ENCODE peak calls at places on chromosome 7, in ten cellular contexts. One of them, this sample, is unnamed.

GRCh38 chr7:87028636-87029035 is 30.8 kb downstream of the ELAPOR2 start:
- DNase-seq in lower lobe of right lung: no peak
- DNase-seq in substantia nigra: no peak
- DNase-seq in CD8-positive, alpha-beta memory T cell: no peak
- DNase-seq in endodermal cell: peak
- DNase-seq in tibial artery: no peak
- DNase-seq in breast epithelium: no peak
- DNase-seq in left lung: no peak
- DNase-seq in GM23338: peak
- DNase-seq in CD4-positive, alpha-beta T cell: peak
- DNase-seq in this sample: no peak

GRCh38 chr7:146346096-146346495 is 229.5 kb downstream of the CNTNAP2 start:
- DNase-seq in lower lobe of right lung: no peak
- DNase-seq in substantia nigra: no peak
- DNase-seq in CD8-positive, alpha-beta memory T cell: no peak
- DNase-seq in endodermal cell: peak
- DNase-seq in tibial artery: no peak
- DNase-seq in breast epithelium: no peak
- DNase-seq in left lung: peak
- DNase-seq in GM23338: no peak
- DNase-seq in CD4-positive, alpha-beta T cell: no peak
- DNase-seq in this sample: no peak

GRCh38 chr7:68718059-68718685 is 880.1 kb upstream of the AUTS2 start:
- DNase-seq in lower lobe of right lung: no peak
- DNase-seq in substantia nigra: no peak
- DNase-seq in CD8-positive, alpha-beta memory T cell: no peak
- DNase-seq in endodermal cell: no peak
- DNase-seq in tibial artery: no peak
- DNase-seq in breast epithelium: no peak
- DNase-seq in left lung: no peak
- DNase-seq in GM23338: no peak
- DNase-seq in CD4-positive, alpha-beta T cell: no peak
- DNase-seq in this sample: peak

GRCh38 chr7:128008141-128008540 is 23.1 kb downstream of the LRRC4 start:
- DNase-seq in lower lobe of right lung: no peak
- DNase-seq in substantia nigra: no peak
- DNase-seq in CD8-positive, alpha-beta memory T cell: no peak
- DNase-seq in endodermal cell: no peak
- DNase-seq in tibial artery: no peak
- DNase-seq in breast epithelium: no peak
- DNase-seq in left lung: no peak
- DNase-seq in GM23338: no peak
- DNase-seq in CD4-positive, alpha-beta T cell: no peak
- DNase-seq in this sample: no peak

GRCh38 chr7:140885735-140886334 is 38.9 kb downstream of the BRAF start:
- DNase-seq in lower lobe of right lung: no peak
- DNase-seq in substantia nigra: no peak
- DNase-seq in CD8-positive, alpha-beta memory T cell: no peak
- DNase-seq in endodermal cell: no peak
- DNase-seq in tibial artery: no peak
- DNase-seq in breast epithelium: no peak
- DNase-seq in left lung: no peak
- DNase-seq in GM23338: no peak
- DNase-seq in CD4-positive, alpha-beta T cell: no peak
- DNase-seq in this sample: no peak

GRCh38 chr7:155254018-155254417 is 43.7 kb upstream of the INSIG1 start:
- DNase-seq in lower lobe of right lung: no peak
- DNase-seq in substantia nigra: no peak
- DNase-seq in CD8-positive, alpha-beta memory T cell: no peak
- DNase-seq in endodermal cell: no peak
- DNase-seq in tibial artery: no peak
- DNase-seq in breast epithelium: no peak
- DNase-seq in left lung: peak
- DNase-seq in GM23338: no peak
- DNase-seq in CD4-positive, alpha-beta T cell: no peak
- DNase-seq in this sample: no peak

GRCh38 chr7:31811650-31812461 is 124.8 kb downstream of the PPP1R17 start:
- DNase-seq in lower lobe of right lung: peak
- DNase-seq in substantia nigra: no peak
- DNase-seq in CD8-positive, alpha-beta memory T cell: no peak
- DNase-seq in endodermal cell: no peak
- DNase-seq in tibial artery: no peak
- DNase-seq in breast epithelium: no peak
- DNase-seq in left lung: no peak
- DNase-seq in GM23338: no peak
- DNase-seq in CD4-positive, alpha-beta T cell: no peak
- DNase-seq in this sample: peak

GRCh38 chr7:16933296-16934248 is 51.8 kb upstream of the AGR3 start:
- DNase-seq in lower lobe of right lung: peak
- DNase-seq in substantia nigra: peak
- DNase-seq in CD8-positive, alpha-beta memory T cell: no peak
- DNase-seq in endodermal cell: no peak
- DNase-seq in tibial artery: no peak
- DNase-seq in breast epithelium: no peak
- DNase-seq in left lung: peak
- DNase-seq in GM23338: no peak
- DNase-seq in CD4-positive, alpha-beta T cell: no peak
- DNase-seq in this sample: no peak

GRCh38 chr7:34758111-34758601 is 100.1 kb downstream of the NPSR1 start:
- DNase-seq in lower lobe of right lung: no peak
- DNase-seq in substantia nigra: no peak
- DNase-seq in CD8-positive, alpha-beta memory T cell: no peak
- DNase-seq in endodermal cell: no peak
- DNase-seq in tibial artery: no peak
- DNase-seq in breast epithelium: no peak
- DNase-seq in left lung: no peak
- DNase-seq in GM23338: no peak
- DNase-seq in CD4-positive, alpha-beta T cell: no peak
- DNase-seq in this sample: no peak

GRCh38 chr7:72028267-72028666 is 383.9 kb downstream of the CALN1 start:
- DNase-seq in lower lobe of right lung: no peak
- DNase-seq in substantia nigra: peak
- DNase-seq in CD8-positive, alpha-beta memory T cell: no peak
- DNase-seq in endodermal cell: no peak
- DNase-seq in tibial artery: no peak
- DNase-seq in breast epithelium: no peak
- DNase-seq in left lung: no peak
- DNase-seq in GM23338: no peak
- DNase-seq in CD4-positive, alpha-beta T cell: no peak
- DNase-seq in this sample: no peak

GRCh38 chr7:54831046-54831643 is 72.1 kb upstream of the SEC61G start:
- DNase-seq in lower lobe of right lung: no peak
- DNase-seq in substantia nigra: no peak
- DNase-seq in CD8-positive, alpha-beta memory T cell: no peak
- DNase-seq in endodermal cell: no peak
- DNase-seq in tibial artery: no peak
- DNase-seq in breast epithelium: no peak
- DNase-seq in left lung: no peak
- DNase-seq in GM23338: no peak
- DNase-seq in CD4-positive, alpha-beta T cell: no peak
- DNase-seq in this sample: peak

GRCh38 chr7:134902058-134902457 is 84.2 kb upstream of the AGBL3 start:
- DNase-seq in lower lobe of right lung: no peak
- DNase-seq in substantia nigra: no peak
- DNase-seq in CD8-positive, alpha-beta memory T cell: no peak
- DNase-seq in endodermal cell: no peak
- DNase-seq in tibial artery: no peak
- DNase-seq in breast epithelium: no peak
- DNase-seq in left lung: no peak
- DNase-seq in GM23338: no peak
- DNase-seq in CD4-positive, alpha-beta T cell: no peak
- DNase-seq in this sample: no peak

GRCh38 chr7:134900430-134900876 is 85.9 kb upstream of the AGBL3 start:
- DNase-seq in lower lobe of right lung: no peak
- DNase-seq in substantia nigra: no peak
- DNase-seq in CD8-positive, alpha-beta memory T cell: no peak
- DNase-seq in endodermal cell: no peak
- DNase-seq in tibial artery: no peak
- DNase-seq in breast epithelium: no peak
- DNase-seq in left lung: no peak
- DNase-seq in GM23338: no peak
- DNase-seq in CD4-positive, alpha-beta T cell: no peak
- DNase-seq in this sample: no peak

GRCh38 chr7:134897936-134898335 is 88.4 kb upstream of the AGBL3 start:
- DNase-seq in lower lobe of right lung: no peak
- DNase-seq in substantia nigra: no peak
- DNase-seq in CD8-positive, alpha-beta memory T cell: no peak
- DNase-seq in endodermal cell: no peak
- DNase-seq in tibial artery: no peak
- DNase-seq in breast epithelium: no peak
- DNase-seq in left lung: no peak
- DNase-seq in GM23338: no peak
- DNase-seq in CD4-positive, alpha-beta T cell: no peak
- DNase-seq in this sample: no peak

GRCh38 chr7:134901389-134902020 is 84.8 kb upstream of the AGBL3 start:
- DNase-seq in lower lobe of right lung: no peak
- DNase-seq in substantia nigra: no peak
- DNase-seq in CD8-positive, alpha-beta memory T cell: no peak
- DNase-seq in endodermal cell: no peak
- DNase-seq in tibial artery: no peak
- DNase-seq in breast epithelium: no peak
- DNase-seq in left lung: no peak
- DNase-seq in GM23338: no peak
- DNase-seq in CD4-positive, alpha-beta T cell: no peak
- DNase-seq in this sample: no peak

DNA sequence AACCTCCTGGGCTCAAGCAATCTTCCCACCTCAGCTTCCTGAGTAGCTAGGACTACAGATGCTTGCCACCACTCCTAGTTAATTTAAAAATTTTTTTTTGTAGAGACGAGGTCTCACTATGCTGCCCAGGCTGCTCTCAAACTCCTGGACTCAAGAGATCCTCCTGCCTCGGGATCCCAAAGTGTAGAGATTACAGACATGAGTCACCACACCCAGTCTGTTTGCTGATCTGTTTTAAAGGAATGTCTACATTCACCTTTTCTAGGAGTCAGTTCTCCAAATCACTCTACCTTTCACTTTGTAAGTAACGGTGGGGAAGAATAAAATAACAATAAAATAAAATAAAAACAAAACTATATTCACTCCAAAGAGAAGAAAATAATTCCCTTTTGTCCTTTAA is 86.6 kb upstream of the AGBL3 start:
- DNase-seq in lower lobe of right lung: no peak
- DNase-seq in substantia nigra: no peak
- DNase-seq in CD8-positive, alpha-beta memory T cell: no peak
- DNase-seq in endodermal cell: no peak
- DNase-seq in tibial artery: no peak
- DNase-seq in breast epithelium: no peak
- DNase-seq in left lung: no peak
- DNase-seq in GM23338: no peak
- DNase-seq in CD4-positive, alpha-beta T cell: no peak
- DNase-seq in this sample: no peak
- H3K27ac ChIP-seq in lower lobe of right lung: no peak
- H3K27ac ChIP-seq in substantia nigra: peak
- H3K27ac ChIP-seq in CD8-positive, alpha-beta memory T cell: no peak
- H3K27ac ChIP-seq in endodermal cell: no peak
- H3K27ac ChIP-seq in tibial artery: peak
- H3K27ac ChIP-seq in breast epithelium: peak
- H3K27ac ChIP-seq in left lung: no peak
- H3K27ac ChIP-seq in GM23338: peak
- H3K27ac ChIP-seq in CD4-positive, alpha-beta T cell: no peak
- H3K27ac ChIP-seq in this sample: no peak

DNA sequence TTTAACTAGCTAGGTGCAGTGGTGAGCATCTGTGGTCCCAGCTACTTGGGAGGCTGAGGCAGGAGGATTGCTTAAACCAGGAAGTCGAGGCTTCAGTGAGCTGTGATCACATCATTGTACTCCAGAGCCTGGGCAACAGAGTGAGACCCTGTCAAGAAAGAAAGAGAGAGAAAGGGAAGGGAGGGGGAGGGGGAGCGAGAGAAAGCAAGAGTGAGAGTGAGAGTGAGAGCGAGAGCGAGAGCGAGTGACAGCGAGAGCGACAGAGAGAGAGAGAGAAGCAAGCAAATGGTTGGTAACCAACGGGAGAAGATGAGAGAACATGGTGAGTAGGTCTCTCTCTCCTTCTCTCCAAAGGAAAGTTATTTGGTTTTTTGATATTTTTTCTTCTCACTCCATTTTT is 69.8 kb upstream of the DGKI start:
- DNase-seq in lower lobe of right lung: no peak
- DNase-seq in substantia nigra: no peak
- DNase-seq in CD8-positive, alpha-beta memory T cell: no peak
- DNase-seq in endodermal cell: no peak
- DNase-seq in tibial artery: no peak
- DNase-seq in breast epithelium: no peak
- DNase-seq in left lung: no peak
- DNase-seq in GM23338: no peak
- DNase-seq in CD4-positive, alpha-beta T cell: no peak
- DNase-seq in this sample: no peak
- H3K27ac ChIP-seq in lower lobe of right lung: no peak
- H3K27ac ChIP-seq in substantia nigra: no peak
- H3K27ac ChIP-seq in CD8-positive, alpha-beta memory T cell: no peak
- H3K27ac ChIP-seq in endodermal cell: no peak
- H3K27ac ChIP-seq in tibial artery: peak
- H3K27ac ChIP-seq in breast epithelium: no peak
- H3K27ac ChIP-seq in left lung: no peak
- H3K27ac ChIP-seq in GM23338: peak
- H3K27ac ChIP-seq in CD4-positive, alpha-beta T cell: no peak
- H3K27ac ChIP-seq in this sample: no peak

GRCh38 chr7:8149222-8149621 is 112.7 kb downstream of the ICA1 start:
- DNase-seq in lower lobe of right lung: no peak
- DNase-seq in substantia nigra: no peak
- DNase-seq in CD8-positive, alpha-beta memory T cell: no peak
- DNase-seq in endodermal cell: no peak
- DNase-seq in tibial artery: no peak
- DNase-seq in breast epithelium: no peak
- DNase-seq in left lung: no peak
- DNase-seq in GM23338: no peak
- DNase-seq in CD4-positive, alpha-beta T cell: no peak
- DNase-seq in this sample: no peak
- H3K27ac ChIP-seq in lower lobe of right lung: no peak
- H3K27ac ChIP-seq in substantia nigra: no peak
- H3K27ac ChIP-seq in CD8-positive, alpha-beta memory T cell: no peak
- H3K27ac ChIP-seq in endodermal cell: no peak
- H3K27ac ChIP-seq in tibial artery: no peak
- H3K27ac ChIP-seq in breast epithelium: peak
- H3K27ac ChIP-seq in left lung: no peak
- H3K27ac ChIP-seq in GM23338: no peak
- H3K27ac ChIP-seq in CD4-positive, alpha-beta T cell: no peak
- H3K27ac ChIP-seq in this sample: no peak

DNA sequence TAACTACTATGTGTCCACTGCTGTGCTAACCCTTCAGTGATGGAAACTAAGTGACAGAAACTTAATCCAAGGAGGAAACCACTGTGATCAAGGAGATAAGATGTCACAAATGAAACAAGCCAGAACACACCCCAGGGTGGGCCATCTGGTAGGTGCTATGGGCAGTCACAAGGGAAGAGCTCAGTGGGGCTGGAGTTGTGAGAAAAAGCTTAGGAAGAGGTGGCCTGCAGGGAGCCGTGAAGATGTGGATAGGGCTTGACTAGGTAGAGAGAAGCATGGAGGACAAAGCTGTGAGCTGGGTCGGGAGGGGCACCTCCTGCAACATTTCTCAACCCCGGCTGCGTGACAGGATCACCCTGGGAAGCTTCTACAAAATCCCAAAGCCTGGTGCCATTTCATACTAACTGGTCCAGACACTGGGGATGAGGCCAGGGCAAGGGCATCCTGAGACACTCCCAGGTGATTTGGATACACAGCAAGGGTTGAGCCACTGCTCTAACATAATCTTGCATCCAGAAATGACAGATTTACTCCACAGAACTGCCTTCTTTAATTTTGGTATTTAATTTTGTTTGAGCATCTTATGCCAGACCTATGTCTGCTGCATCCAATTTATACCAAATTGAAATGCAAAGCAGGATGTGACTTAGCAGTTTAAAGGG is 69.3 kb downstream of the OSBPL3 start:
- DNase-seq in lower lobe of right lung: no peak
- DNase-seq in substantia nigra: no peak
- DNase-seq in CD8-positive, alpha-beta memory T cell: no peak
- DNase-seq in endodermal cell: peak
- DNase-seq in tibial artery: no peak
- DNase-seq in breast epithelium: no peak
- DNase-seq in left lung: no peak
- DNase-seq in GM23338: no peak
- DNase-seq in CD4-positive, alpha-beta T cell: no peak
- DNase-seq in this sample: no peak
- H3K27ac ChIP-seq in lower lobe of right lung: no peak
- H3K27ac ChIP-seq in substantia nigra: no peak
- H3K27ac ChIP-seq in CD8-positive, alpha-beta memory T cell: peak
- H3K27ac ChIP-seq in endodermal cell: no peak
- H3K27ac ChIP-seq in tibial artery: no peak
- H3K27ac ChIP-seq in breast epithelium: no peak
- H3K27ac ChIP-seq in left lung: no peak
- H3K27ac ChIP-seq in GM23338: no peak
- H3K27ac ChIP-seq in CD4-positive, alpha-beta T cell: no peak
- H3K27ac ChIP-seq in this sample: no peak

This sample was measured in fibroblast of lung.